ENCODE peak calls at places on chromosomes 7 and 10, in seven cellular contexts. One of them, this sample, is unnamed.

GRCh38 chr10:119480667-119481066 is 61.9 kb downstream of the RGS10 start:
- DNase-seq in GM23338: no peak
- DNase-seq in SK-N-SH: no peak
- DNase-seq in stomach: no peak
- DNase-seq in endothelial cell of umbilical vein: peak
- DNase-seq in sigmoid colon: peak
- DNase-seq in HepG2: no peak
- DNase-seq in this sample: no peak

GRCh38 chr7:17706255-17706654 is 234.0 kb downstream of the SNX13 start:
- DNase-seq in GM23338: no peak
- DNase-seq in SK-N-SH: no peak
- DNase-seq in stomach: no peak
- DNase-seq in endothelial cell of umbilical vein: no peak
- DNase-seq in sigmoid colon: no peak
- DNase-seq in HepG2: no peak
- DNase-seq in this sample: no peak

GRCh38 chr10:70828923-70829322 is 13.2 kb downstream of the SGPL1 start:
- DNase-seq in GM23338: no peak
- DNase-seq in SK-N-SH: no peak
- DNase-seq in stomach: no peak
- DNase-seq in endothelial cell of umbilical vein: no peak
- DNase-seq in sigmoid colon: no peak
- DNase-seq in HepG2: no peak
- DNase-seq in this sample: no peak

GRCh38 chr7:55325371-55325792 is 39.8 kb upstream of the LANCL2 start:
- DNase-seq in GM23338: no peak
- DNase-seq in SK-N-SH: no peak
- DNase-seq in stomach: peak
- DNase-seq in endothelial cell of umbilical vein: no peak
- DNase-seq in sigmoid colon: no peak
- DNase-seq in HepG2: no peak
- DNase-seq in this sample: no peak

GRCh38 chr10:89523274-89523673 is 12.1 kb downstream of the SLC16A12 start:
- DNase-seq in GM23338: no peak
- DNase-seq in SK-N-SH: no peak
- DNase-seq in stomach: no peak
- DNase-seq in endothelial cell of umbilical vein: peak
- DNase-seq in sigmoid colon: no peak
- DNase-seq in HepG2: no peak
- DNase-seq in this sample: no peak

GRCh38 chr10:46556515-46557318 is at the start of gene GPRIN2:
- DNase-seq in GM23338: peak
- DNase-seq in SK-N-SH: peak
- DNase-seq in stomach: peak
- DNase-seq in endothelial cell of umbilical vein: no peak
- DNase-seq in sigmoid colon: peak
- DNase-seq in HepG2: no peak
- DNase-seq in this sample: no peak

GRCh38 chr7:108875139-108875538 is 305.5 kb downstream of the DNAJB9 start:
- DNase-seq in GM23338: peak
- DNase-seq in SK-N-SH: peak
- DNase-seq in stomach: no peak
- DNase-seq in endothelial cell of umbilical vein: peak
- DNase-seq in sigmoid colon: no peak
- DNase-seq in HepG2: no peak
- DNase-seq in this sample: no peak

GRCh38 chr10:127028556-127028955 is 123.3 kb downstream of the DOCK1 start:
- DNase-seq in GM23338: no peak
- DNase-seq in SK-N-SH: no peak
- DNase-seq in stomach: no peak
- DNase-seq in endothelial cell of umbilical vein: no peak
- DNase-seq in sigmoid colon: no peak
- DNase-seq in HepG2: no peak
- DNase-seq in this sample: no peak

GRCh38 chr10:34506773-34507172 is 308.3 kb downstream of the PARD3 start:
- DNase-seq in GM23338: no peak
- DNase-seq in SK-N-SH: no peak
- DNase-seq in stomach: no peak
- DNase-seq in endothelial cell of umbilical vein: no peak
- DNase-seq in sigmoid colon: no peak
- DNase-seq in HepG2: no peak
- DNase-seq in this sample: no peak

GRCh38 chr10:124082555-124082954 is 10.8 kb downstream of the CHST15 start:
- DNase-seq in GM23338: no peak
- DNase-seq in SK-N-SH: no peak
- DNase-seq in stomach: no peak
- DNase-seq in endothelial cell of umbilical vein: no peak
- DNase-seq in sigmoid colon: no peak
- DNase-seq in HepG2: no peak
- DNase-seq in this sample: no peak

GRCh38 chr10:3778708-3779108 is 6.3 kb downstream of the KLF6 start:
- DNase-seq in GM23338: no peak
- DNase-seq in SK-N-SH: no peak
- DNase-seq in stomach: no peak
- DNase-seq in endothelial cell of umbilical vein: peak
- DNase-seq in sigmoid colon: no peak
- DNase-seq in HepG2: no peak
- DNase-seq in this sample: no peak

GRCh38 chr10:96721207-96721572 is 876 bp upstream of the PIK3AP1 start:
- DNase-seq in GM23338: peak
- DNase-seq in SK-N-SH: peak
- DNase-seq in stomach: no peak
- DNase-seq in endothelial cell of umbilical vein: no peak
- DNase-seq in sigmoid colon: no peak
- DNase-seq in HepG2: no peak
- DNase-seq in this sample: no peak

GRCh38 chr7:27115161-27116018 is 12.9 kb upstream of the HOXA2 start:
- DNase-seq in GM23338: peak
- DNase-seq in SK-N-SH: no peak
- DNase-seq in stomach: no peak
- DNase-seq in endothelial cell of umbilical vein: peak
- DNase-seq in sigmoid colon: peak
- DNase-seq in HepG2: no peak
- DNase-seq in this sample: no peak

GRCh38 chr7:158067219-158067930 is 520.2 kb downstream of the PTPRN2 start:
- DNase-seq in GM23338: no peak
- DNase-seq in SK-N-SH: no peak
- DNase-seq in stomach: no peak
- DNase-seq in endothelial cell of umbilical vein: no peak
- DNase-seq in sigmoid colon: peak
- DNase-seq in HepG2: no peak
- DNase-seq in this sample: no peak

GRCh38 chr10:130749911-130750310 is 561.6 kb downstream of the TCERG1L start:
- DNase-seq in GM23338: no peak
- DNase-seq in SK-N-SH: no peak
- DNase-seq in stomach: peak
- DNase-seq in endothelial cell of umbilical vein: no peak
- DNase-seq in sigmoid colon: peak
- DNase-seq in HepG2: no peak
- DNase-seq in this sample: no peak
- H3K27ac ChIP-seq in GM23338: no peak
- H3K27ac ChIP-seq in SK-N-SH: no peak
- H3K27ac ChIP-seq in stomach: no peak
- H3K27ac ChIP-seq in endothelial cell of umbilical vein: no peak
- H3K27ac ChIP-seq in sigmoid colon: no peak
- H3K27ac ChIP-seq in HepG2: no peak
- H3K27ac ChIP-seq in this sample: no peak

GRCh38 chr10:103451091-103451801 is 924 bp downstream of the CALHM2 start:
- DNase-seq in GM23338: no peak
- DNase-seq in SK-N-SH: peak
- DNase-seq in stomach: peak
- DNase-seq in endothelial cell of umbilical vein: peak
- DNase-seq in sigmoid colon: peak
- DNase-seq in HepG2: no peak
- DNase-seq in this sample: no peak

GRCh38 chr10:103455235-103455634 is 3.1 kb upstream of the CALHM2 start:
- DNase-seq in GM23338: no peak
- DNase-seq in SK-N-SH: no peak
- DNase-seq in stomach: no peak
- DNase-seq in endothelial cell of umbilical vein: no peak
- DNase-seq in sigmoid colon: no peak
- DNase-seq in HepG2: no peak
- DNase-seq in this sample: no peak

GRCh38 chr10:103451871-103452713 is at the start of gene CALHM2:
- DNase-seq in GM23338: peak
- DNase-seq in SK-N-SH: peak
- DNase-seq in stomach: peak
- DNase-seq in endothelial cell of umbilical vein: peak
- DNase-seq in sigmoid colon: peak
- DNase-seq in HepG2: peak
- DNase-seq in this sample: no peak

GRCh38 chr10:103454026-103454425 is 1.9 kb upstream of the CALHM2 start:
- DNase-seq in GM23338: no peak
- DNase-seq in SK-N-SH: no peak
- DNase-seq in stomach: no peak
- DNase-seq in endothelial cell of umbilical vein: no peak
- DNase-seq in sigmoid colon: no peak
- DNase-seq in HepG2: no peak
- DNase-seq in this sample: no peak

GRCh38 chr10:103452714-103453230 is 602 bp upstream of the CALHM2 start:
- DNase-seq in GM23338: no peak
- DNase-seq in SK-N-SH: no peak
- DNase-seq in stomach: no peak
- DNase-seq in endothelial cell of umbilical vein: no peak
- DNase-seq in sigmoid colon: no peak
- DNase-seq in HepG2: no peak
- DNase-seq in this sample: no peak
- H3K4me3 ChIP-seq in GM23338: peak
- H3K4me3 ChIP-seq in SK-N-SH: no peak
- H3K4me3 ChIP-seq in stomach: peak
- H3K4me3 ChIP-seq in endothelial cell of umbilical vein: no peak
- H3K4me3 ChIP-seq in sigmoid colon: peak
- H3K4me3 ChIP-seq in HepG2: peak
- H3K4me3 ChIP-seq in this sample: peak

DNA sequence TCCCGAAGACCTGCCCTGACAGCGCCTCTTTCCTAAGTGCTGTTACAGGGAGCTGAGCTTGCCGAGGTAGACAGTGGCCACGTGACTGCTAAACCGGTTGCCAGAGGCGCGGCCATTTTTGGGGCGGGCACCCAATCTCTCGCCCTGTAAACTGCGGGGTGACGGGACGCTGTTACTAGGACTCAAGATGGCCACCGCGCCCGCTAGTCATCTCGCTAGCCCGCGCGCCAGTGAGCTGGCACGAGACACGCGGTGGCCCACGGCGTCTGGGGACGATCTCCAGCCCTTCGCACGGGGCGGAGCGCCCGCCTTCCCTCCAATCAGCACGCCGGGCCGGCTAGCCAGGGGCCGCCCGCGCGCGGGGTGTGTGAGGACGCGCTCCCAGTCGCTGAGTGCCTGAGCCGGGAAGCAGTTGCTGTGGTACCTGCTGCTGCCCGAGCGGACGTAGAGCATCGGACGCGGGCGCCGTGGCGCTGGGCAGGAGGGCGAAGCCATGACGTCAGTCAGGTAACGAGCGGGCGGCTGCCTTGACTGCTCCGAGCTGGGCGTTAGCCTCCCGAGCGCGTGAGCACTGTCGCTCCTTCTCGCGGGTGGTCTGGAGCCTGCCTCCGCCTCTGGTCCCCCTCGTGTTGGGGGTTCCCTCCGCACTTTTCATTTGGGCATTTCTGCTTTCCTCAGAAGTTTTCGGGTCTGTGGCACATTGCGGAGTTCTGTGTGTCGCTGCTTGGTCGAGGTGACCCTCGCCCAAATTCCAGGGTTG is 25.5 kb downstream of the ADK start:
- DNase-seq in GM23338: peak
- DNase-seq in SK-N-SH: peak
- DNase-seq in stomach: peak
- DNase-seq in endothelial cell of umbilical vein: peak
- DNase-seq in sigmoid colon: peak
- DNase-seq in HepG2: peak
- DNase-seq in this sample: peak
- TF ChIP-seq POLR2AphosphoS5 in GM23338: peak
- TF ChIP-seq POLR2AphosphoS5 in SK-N-SH: peak
- TF ChIP-seq POLR2AphosphoS5 in stomach: peak
- TF ChIP-seq POLR2AphosphoS5 in endothelial cell of umbilical vein: peak
- TF ChIP-seq POLR2AphosphoS5 in sigmoid colon: peak
- TF ChIP-seq POLR2AphosphoS5 in HepG2: peak
- TF ChIP-seq POLR2AphosphoS5 in this sample: peak

GRCh38 chr7:102153586-102153948 is 133.1 kb upstream of the SH2B2 start:
- DNase-seq in GM23338: no peak
- DNase-seq in SK-N-SH: no peak
- DNase-seq in stomach: no peak
- DNase-seq in endothelial cell of umbilical vein: no peak
- DNase-seq in sigmoid colon: no peak
- DNase-seq in HepG2: no peak
- DNase-seq in this sample: no peak

GRCh38 chr7:102154425-102154824 is 132.2 kb upstream of the SH2B2 start:
- DNase-seq in GM23338: no peak
- DNase-seq in SK-N-SH: no peak
- DNase-seq in stomach: no peak
- DNase-seq in endothelial cell of umbilical vein: no peak
- DNase-seq in sigmoid colon: no peak
- DNase-seq in HepG2: no peak
- DNase-seq in this sample: no peak

GRCh38 chr7:102155821-102156441 is 130.7 kb upstream of the SH2B2 start:
- DNase-seq in GM23338: no peak
- DNase-seq in SK-N-SH: no peak
- DNase-seq in stomach: no peak
- DNase-seq in endothelial cell of umbilical vein: no peak
- DNase-seq in sigmoid colon: no peak
- DNase-seq in HepG2: peak
- DNase-seq in this sample: no peak

GRCh38 chr7:102150266-102150665 is 136.4 kb upstream of the SH2B2 start:
- DNase-seq in GM23338: no peak
- DNase-seq in SK-N-SH: no peak
- DNase-seq in stomach: no peak
- DNase-seq in endothelial cell of umbilical vein: no peak
- DNase-seq in sigmoid colon: no peak
- DNase-seq in HepG2: no peak
- DNase-seq in this sample: no peak

DNA sequence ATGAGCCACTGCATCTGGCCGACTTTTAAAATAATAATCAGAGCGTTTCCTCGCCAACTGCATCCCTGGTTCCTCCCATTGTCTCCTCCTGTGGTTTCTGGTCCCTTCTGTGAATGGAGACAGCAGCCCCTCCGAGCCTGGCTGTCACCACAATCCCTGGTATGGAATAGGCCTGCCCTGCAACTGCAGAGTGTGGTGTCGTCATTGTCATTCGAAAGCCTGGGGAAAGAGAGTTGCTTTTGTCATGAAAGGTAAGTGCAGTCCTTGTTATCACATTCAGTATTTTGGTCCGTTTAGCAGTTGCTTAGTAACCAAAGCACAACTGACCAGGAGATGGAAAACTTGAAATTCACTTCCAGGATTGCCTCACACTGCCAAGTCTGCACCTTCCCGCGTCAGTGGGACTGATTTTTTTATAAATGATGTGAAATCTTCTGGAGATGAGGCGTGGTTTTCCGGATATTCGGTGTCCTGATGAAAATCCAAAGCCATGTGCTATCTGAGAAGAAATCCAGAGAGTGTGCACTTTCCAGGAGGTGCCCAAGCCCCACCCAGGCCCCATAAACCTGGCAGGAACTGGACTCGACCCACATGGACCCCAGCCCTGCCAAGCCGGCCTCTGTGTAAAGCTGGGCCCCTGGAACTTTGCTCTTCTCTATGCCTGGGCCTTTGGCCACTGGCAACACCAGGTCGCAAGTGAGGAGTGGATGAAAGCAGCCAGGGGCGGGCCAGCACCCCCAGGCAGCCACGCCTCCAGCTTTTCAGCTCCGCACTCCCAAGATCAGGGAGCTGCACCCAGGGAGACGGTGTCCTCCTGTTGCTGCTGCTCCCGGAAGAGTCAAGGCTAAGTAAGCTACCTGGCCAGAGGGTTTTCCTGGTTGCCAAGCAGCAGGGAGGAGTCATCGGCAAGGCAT is 133.7 kb upstream of the SH2B2 start:
- DNase-seq in GM23338: peak
- DNase-seq in SK-N-SH: no peak
- DNase-seq in stomach: no peak
- DNase-seq in endothelial cell of umbilical vein: peak
- DNase-seq in sigmoid colon: no peak
- DNase-seq in HepG2: peak
- DNase-seq in this sample: no peak
- H3K27ac ChIP-seq in GM23338: peak
- H3K27ac ChIP-seq in SK-N-SH: no peak
- H3K27ac ChIP-seq in stomach: no peak
- H3K27ac ChIP-seq in endothelial cell of umbilical vein: no peak
- H3K27ac ChIP-seq in sigmoid colon: no peak
- H3K27ac ChIP-seq in HepG2: peak
- H3K27ac ChIP-seq in this sample: no peak